ENCODE peak calls at places on chromosomes 4 and X, in six cellular contexts. C, Y, S, G, D and E are unnamed samples.

GRCh38 chr4:3270141-3270611 is 21.2 kb downstream of the MSANTD1 start:
- DNase-seq in S (peak; percentile 76), D (no peak), Y (no peak), G (no peak), C (no peak), E (no peak)

GRCh38 chr4:38949416-38950051 is 81.9 kb downstream of the FAM114A1 start:
- DNase-seq in Y (no peak), G (peak; percentile 5), C (peak; percentile 43), D (peak; percentile 57), S (no peak), E (no peak)

GRCh38 chrX:8105531-8105930 is 65.5 kb downstream of the VCX2 start:
- DNase-seq in S (no peak), D (no peak), C (no peak), G (no peak), Y (no peak), E (no peak)

GRCh38 chrX:100994352-100995281 is 25.1 kb downstream of the ARL13A start:
- DNase-seq in D (peak; percentile 52), Y (no peak), G (no peak), C (peak; percentile 45), S (no peak), E (no peak)

GRCh38 chr4:174120446-174121142 is 162.9 kb downstream of the FBXO8 start:
- DNase-seq in C (peak; percentile 91), S (peak; percentile 76), D (peak; percentile 74), G (no peak), Y (no peak), E (no peak)

GRCh38 chr4:176393306-176394013 is 73.7 kb downstream of the SPCS3 start:
- DNase-seq in C (no peak), D (peak; percentile 50), S (no peak), G (no peak), Y (no peak), E (no peak)

GRCh38 chrX:68997911-68998310 is 167.3 kb downstream of the PJA1 start:
- DNase-seq in D (no peak), C (peak; percentile 87), Y (no peak), S (peak; percentile 66), G (no peak), E (no peak)

GRCh38 chr4:109801895-109802319 is at the start of gene CFI:
- DNase-seq in S (no peak), Y (no peak), G (no peak), C (peak; percentile 83), D (no peak), E (no peak)

GRCh38 chr4:34850426-34850825 is 1393.9 kb downstream of the ARAP2 start:
- DNase-seq in D (no peak), Y (no peak), S (no peak), G (no peak), C (no peak), E (no peak)

GRCh38 chr4:106569151-106570029 is 200.8 kb upstream of the GIMD1 start:
- DNase-seq in G (no peak), C (no peak), S (no peak), D (no peak), Y (no peak), E (no peak)

GRCh38 chr4:128635141-128635911 is 174.2 kb upstream of the JADE1 start:
- DNase-seq in D (no peak), G (no peak), S (peak; percentile 90), Y (no peak), C (peak; percentile 97), E (no peak)

GRCh38 chrX:40729923-40730584 is 5.3 kb downstream of the MED14 start:
- DNase-seq in C (no peak), Y (no peak), G (no peak), S (no peak), D (no peak), E (no peak)